ENCODE peak calls at places on chromosomes 3 and 15, in six cellular contexts. G, W, J, O, N and U are unnamed samples.

GRCh38 chr15:69712999-69713398 is 260.4 kb downstream of the RPLP1 start:
- DNase-seq in N (no peak), W (no peak), G (no peak), O (peak), J (no peak), U (no peak)

GRCh38 chr3:149604125-149604851 is 53.5 kb downstream of the WWTR1 start:
- DNase-seq in N (no peak), G (no peak), J (peak), W (no peak), O (no peak), U (peak)

GRCh38 chr3:142808103-142808917 is 80.6 kb downstream of the PCOLCE2 start:
- DNase-seq in G (no peak), N (peak), W (peak), J (no peak), O (peak), U (no peak)

GRCh38 chr15:70196314-70197291 is 98.9 kb upstream of the TLE3 start:
- DNase-seq in G (peak), W (no peak), O (peak), J (peak), N (no peak), U (peak)

GRCh38 chr3:10529809-10530208 is 24.4 kb upstream of the ATP2B2 start:
- DNase-seq in J (peak), N (no peak), O (no peak), G (no peak), W (no peak), U (no peak)

GRCh38 chr3:10193692-10194327 is 29.1 kb downstream of the IRAK2 start:
- DNase-seq in O (no peak), J (no peak), N (no peak), W (no peak), G (no peak), U (no peak)

GRCh38 chr15:83720466-83720865 is 66.5 kb downstream of the ADAMTSL3 start:
- DNase-seq in O (no peak), W (no peak), J (no peak), N (no peak), G (no peak), U (no peak)

GRCh38 chr15:69190504-69190903 is 30.1 kb downstream of the GLCE start:
- DNase-seq in O (no peak), W (no peak), G (no peak), J (no peak), N (no peak), U (no peak)

GRCh38 chr15:76575177-76576078 is 238.9 kb downstream of the ISL2 start:
- DNase-seq in J (no peak), O (no peak), G (no peak), W (peak), N (no peak), U (no peak)

GRCh38 chr3:179260949-179261765 is 10.2 kb upstream of the KCNMB3 start:
- DNase-seq in N (peak), O (peak), W (peak), G (peak), J (peak), U (peak)

GRCh38 chr15:60993008-60993407 is 236.1 kb downstream of the RORA start:
- DNase-seq in J (no peak), O (no peak), W (no peak), N (no peak), G (no peak), U (no peak)

GRCh38 chr3:62027231-62027630 is 346.1 kb downstream of the FEZF2 start:
- DNase-seq in G (no peak), J (no peak), N (no peak), O (no peak), W (no peak), U (no peak)

GRCh38 chr3:189744235-189744634 is 113.0 kb downstream of the TP63 start:
- DNase-seq in W (no peak), J (peak), G (no peak), O (no peak), N (no peak), U (no peak)